ENCODE peak calls at places on chromosome 4, in seven cellular contexts. Z is K562, C is SK-N-SH, T is H1, V is HCT116, A is HepG2, F is GM12878. W is an unnamed sample.

GRCh38 chr4:98573791-98574190 is 84.6 kb downstream of the TSPAN5 start:
- DNase-seq in T (no peak), F (no peak), V (no peak), C (no peak), Z (no peak), A (no peak), W (no peak)

GRCh38 chr4:142846105-142846728 is at the start of gene INPP4B:
- DNase-seq in Z (no peak), C (peak; percentile 77), T (no peak), V (peak; percentile 13), A (no peak), F (no peak), W (peak; percentile 61)

GRCh38 chr4:8391972-8392371 is 48.6 kb downstream of the ACOX3 start:
- DNase-seq in F (peak; percentile 60), Z (no peak), C (no peak), T (no peak), A (no peak), V (no peak), W (no peak)

GRCh38 chr4:46844325-46844917 is 64.6 kb downstream of the COX7B2 start:
- DNase-seq in T (no peak), A (peak; percentile 50), F (peak; percentile 4), C (peak; percentile 23), Z (peak; percentile 68), V (peak; percentile 27), W (peak; percentile 50)

GRCh38 chr4:84492737-84493091 is 6.4 kb downstream of the NKX6-1 start:
- DNase-seq in V (no peak), T (no peak), A (no peak), Z (no peak), F (no peak), C (peak; percentile 36), W (no peak)

GRCh38 chr4:5883916-5884315 is 9.0 kb downstream of the CRMP1 start:
- DNase-seq in T (no peak), A (no peak), C (no peak), Z (no peak), F (no peak), V (no peak), W (no peak)

GRCh38 chr4:109658871-109659410 is 44.3 kb downstream of the CASP6 start:
- DNase-seq in V (no peak), T (no peak), C (no peak), Z (no peak), A (no peak), F (no peak), W (no peak)

GRCh38 chr4:16294455-16294854 is 68.2 kb upstream of the TAPT1 start:
- DNase-seq in F (no peak), A (no peak), T (no peak), C (no peak), V (no peak), Z (no peak), W (no peak)

GRCh38 chr4:131531087-131531486 is 1618.0 kb upstream of the PCDH10 start:
- DNase-seq in T (no peak), F (no peak), Z (peak; percentile 12), A (no peak), C (no peak), V (no peak), W (no peak)

GRCh38 chr4:122968227-122968812 is 45.9 kb upstream of the NUDT6 start:
- DNase-seq in Z (no peak), A (no peak), T (no peak), C (no peak), F (no peak), V (no peak), W (no peak)
- TF ChIP-seq JUND in Z (no peak), A (no peak), T (no peak), C (no peak), F (no peak), V (no peak), W (no peak)

GRCh38 chr4:10006604-10007435 is 14.5 kb downstream of the SLC2A9 start:
- DNase-seq in Z (no peak), V (peak; percentile 77), C (no peak), F (peak; percentile 79), A (peak; percentile 83), T (no peak), W (peak; percentile 86)
- TF ChIP-seq JUND in Z (no peak), V (peak; percentile 81), C (no peak), F (no peak), A (no peak), T (no peak), W (peak; percentile 15)

GRCh38 chr4:24910504-24910903 is 2.3 kb downstream of the CCDC149 start:
- DNase-seq in C (no peak), A (no peak), Z (no peak), V (no peak), T (no peak), F (no peak), W (no peak)

GRCh38 chr4:24913099-24913445 is 230 bp upstream of the CCDC149 start:
- DNase-seq in A (no peak), T (no peak), Z (no peak), V (no peak), C (no peak), F (no peak), W (no peak)

GRCh38 chr4:24914460-24914859 is 1.6 kb upstream of the CCDC149 start:
- DNase-seq in C (no peak), A (no peak), F (no peak), Z (no peak), V (no peak), T (no peak), W (no peak)

GRCh38 chr4:24915121-24915922 is 2.5 kb upstream of the CCDC149 start:
- DNase-seq in F (no peak), V (no peak), A (peak; percentile 6), Z (peak; percentile 10), C (no peak), T (no peak), W (peak; percentile 52)

GRCh38 chr4:24912252-24913098 is at the start of gene CCDC149:
- DNase-seq in C (peak; percentile 86), A (peak; percentile 13), F (no peak), T (peak; percentile 53), Z (peak; percentile 9), V (peak; percentile 56), W (peak; percentile 92)
- TF ChIP-seq JUND in C (no peak), A (no peak), F (no peak), T (no peak), Z (no peak), V (no peak), W (no peak)

GRCh38 chr4:185541251-185541671 is 6.0 kb upstream of the PDLIM3 start:
- DNase-seq in A (no peak), Z (no peak), F (no peak), T (no peak), V (no peak), C (no peak), W (no peak)
- TF ChIP-seq JUND in A (no peak), Z (no peak), F (no peak), T (no peak), V (no peak), C (no peak), W (no peak)

GRCh38 chr4:95867919-95868318 is 28.0 kb downstream of the PDHA2 start:
- DNase-seq in V (peak; percentile 28), C (no peak), Z (peak; percentile 1), F (no peak), A (no peak), T (no peak), W (no peak)

DNA sequence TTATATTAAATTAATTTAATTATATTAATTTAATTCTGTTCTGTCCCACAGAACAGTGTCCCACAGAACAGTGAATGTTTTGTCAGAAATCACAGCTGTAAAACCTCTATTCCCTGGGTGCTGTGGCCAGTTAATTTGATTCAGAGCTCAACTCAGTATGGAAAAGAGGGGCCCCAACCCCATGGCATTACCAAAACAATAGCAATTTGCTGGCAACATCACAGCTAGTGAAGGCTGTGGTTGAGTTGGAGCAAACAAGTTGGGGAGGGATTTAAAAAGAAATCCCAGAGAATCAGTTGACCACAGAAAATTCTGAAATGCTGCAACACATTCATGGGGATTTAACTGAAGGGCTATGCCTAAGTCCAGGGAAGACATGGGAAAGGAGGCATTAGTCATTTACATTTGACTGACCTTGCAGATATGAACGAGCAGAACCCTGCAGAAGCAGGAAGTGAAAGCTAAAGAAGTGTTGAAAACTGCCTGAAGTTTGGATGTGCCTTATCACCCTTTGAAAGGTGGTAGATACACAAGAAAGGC is 30.1 kb downstream of the PDHA2 start:
- DNase-seq in Z (no peak), F (no peak), T (no peak), C (no peak), A (no peak), V (no peak), W (no peak)
- TF ChIP-seq JUND in Z (no peak), F (no peak), T (no peak), C (no peak), A (no peak), V (no peak), W (no peak)

GRCh38 chr4:10180927-10181744 is 64.5 kb upstream of the WDR1 start:
- DNase-seq in V (no peak), F (no peak), Z (peak; percentile 96), A (no peak), C (no peak), T (no peak), W (no peak)
- TF ChIP-seq JUND in V (no peak), F (no peak), Z (peak; percentile 96), A (no peak), C (no peak), T (no peak), W (no peak)

GRCh38 chr4:183816882-183817509 is 88.1 kb upstream of the STOX2 start:
- DNase-seq in T (no peak), V (no peak), C (no peak), F (no peak), A (no peak), Z (no peak), W (no peak)

GRCh38 chr4:183821090-183821853 is 83.8 kb upstream of the STOX2 start:
- DNase-seq in V (no peak), C (no peak), Z (no peak), F (no peak), T (no peak), A (no peak), W (no peak)

GRCh38 chr4:183812567-183812966 is 92.5 kb upstream of the STOX2 start:
- DNase-seq in T (no peak), C (no peak), A (no peak), V (no peak), F (no peak), Z (no peak), W (no peak)

GRCh38 chr4:183816077-183816476 is 89.0 kb upstream of the STOX2 start:
- DNase-seq in C (no peak), Z (no peak), V (no peak), T (no peak), A (no peak), F (no peak), W (no peak)
- TF ChIP-seq JUND in C (no peak), Z (no peak), V (no peak), T (no peak), A (no peak), F (no peak), W (no peak)

W was measured in T47D.